ENCODE peak calls at places on chromosomes 13 and 19, in nine cellular contexts. M is fibroblast of mammary gland; T is AG10803; L is activated CD8-positive, alpha-beta memory T cell treated with anti-CD3 and anti-CD28 coated beads for 24 hours; A is DMS 273 treated with DMSO at 0.1 percent for 48 hours; O is neural progenitor cell; X is type B pancreatic cell; W is NCI-H2227 treated with DMSO at 0.1 percent for 48 hours; V is right cardiac atrium. H is an unnamed sample.

GRCh38 chr19:18362934-18363542 is 22.6 kb downstream of the PGPEP1 start:
- DNase-seq in M (no peak), T (no peak), L (no peak), A (no peak), O (no peak), X (no peak), W (no peak), V (no peak), H (no peak)

GRCh38 chr13:74166286-74166685 is 32.1 kb upstream of the KLF12 start:
- DNase-seq in M (no peak), T (no peak), L (no peak), A (no peak), O (no peak), X (no peak), W (no peak), V (no peak), H (no peak)

GRCh38 chr13:42214445-42214844 is 57.5 kb upstream of the AKAP11 start:
- DNase-seq in M (no peak), T (no peak), L (no peak), A (no peak), O (no peak), X (no peak), W (no peak), V (no peak), H (no peak)

GRCh38 chr19:54209748-54210494 is 9.3 kb downstream of the RPS9 start:
- DNase-seq in M (peak), T (peak), L (peak), A (peak), O (no peak), X (no peak), W (peak), V (peak), H (peak)

GRCh38 chr13:71864094-71864980 is 2.7 kb downstream of the DACH1 start:
- DNase-seq in M (no peak), T (no peak), L (peak), A (peak), O (peak), X (peak), W (no peak), V (peak), H (peak)

GRCh38 chr13:21670006-21670882 is 629 bp upstream of the FGF9 start:
- DNase-seq in M (peak), T (peak), L (peak), A (no peak), O (peak), X (peak), W (no peak), V (peak), H (peak)

GRCh38 chr19:53553865-53554791 is 16.2 kb downstream of the ZNF331 start:
- DNase-seq in M (peak), T (peak), L (peak), A (no peak), O (no peak), X (no peak), W (peak), V (peak), H (peak)

GRCh38 chr13:97986841-97987240 is 33.4 kb downstream of the IPO5 start:
- DNase-seq in M (no peak), T (no peak), L (no peak), A (no peak), O (no peak), X (no peak), W (no peak), V (no peak), H (no peak)

GRCh38 chr13:47816835-47817234 is 184.2 kb downstream of the SUCLA2 start:
- DNase-seq in M (no peak), T (no peak), L (no peak), A (no peak), O (peak), X (no peak), W (no peak), V (no peak), H (no peak)

GRCh38 chr13:95546919-95547318 is 5.6 kb upstream of the CLDN10 start:
- DNase-seq in M (no peak), T (no peak), L (no peak), A (no peak), O (no peak), X (no peak), W (no peak), V (no peak), H (no peak)

GRCh38 chr13:76965759-76966421 is 17.6 kb downstream of the ACOD1 start:
- DNase-seq in M (peak), T (peak), L (no peak), A (peak), O (no peak), X (no peak), W (no peak), V (peak), H (peak)

GRCh38 chr13:41111454-41111853 is 21.1 kb downstream of the KBTBD6 start:
- DNase-seq in M (peak), T (no peak), L (no peak), A (no peak), O (no peak), X (no peak), W (no peak), V (no peak), H (peak)

GRCh38 chr19:20179946-20180345 is 12.9 kb downstream of the ZNF486 start:
- DNase-seq in M (no peak), T (no peak), L (no peak), A (no peak), O (no peak), X (no peak), W (no peak), V (no peak), H (peak)

GRCh38 chr13:112702341-112702982 is 12.6 kb downstream of the ATP11A start:
- DNase-seq in M (no peak), T (no peak), L (no peak), A (no peak), O (no peak), X (no peak), W (no peak), V (no peak), H (no peak)

GRCh38 chr13:74443623-74444022 is 309.4 kb upstream of the KLF12 start:
- DNase-seq in M (peak), T (peak), L (no peak), A (no peak), O (no peak), X (no peak), W (no peak), V (no peak), H (peak)

GRCh38 chr19:47619763-47620162 is 10.8 kb downstream of the BICRA start:
- DNase-seq in M (no peak), T (no peak), L (no peak), A (no peak), O (peak), X (no peak), W (no peak), V (no peak), H (no peak)

GRCh38 chr13:94389544-94390351 is 89.7 kb downstream of the DCT start:
- DNase-seq in M (peak), T (peak), L (no peak), A (no peak), O (no peak), X (no peak), W (no peak), V (no peak), H (no peak)

GRCh38 chr19:41195675-41196497 is 2.9 kb downstream of the CYP2S1 start:
- DNase-seq in M (peak), T (no peak), L (no peak), A (no peak), O (no peak), X (no peak), W (no peak), V (no peak), H (peak)

GRCh38 chr13:45511310-45512147 is 46.8 kb downstream of the COG3 start:
- DNase-seq in M (peak), T (peak), L (no peak), A (peak), O (peak), X (no peak), W (peak), V (no peak), H (peak)

GRCh38 chr19:13881231-13881691 is 4.3 kb downstream of the NANOS3 start:
- DNase-seq in M (no peak), T (no peak), L (no peak), A (no peak), O (peak), X (no peak), W (no peak), V (no peak), H (no peak)

GRCh38 chr13:112963641-112964040 is 5.4 kb upstream of the MCF2L start:
- DNase-seq in M (no peak), T (no peak), L (no peak), A (no peak), O (no peak), X (no peak), W (no peak), V (no peak), H (no peak)